ENCODE peak calls at places on chromosome 3, in five cellular contexts. M, R, B, I and Z are unnamed samples.

GRCh38 chr3:37520802-37521350 is 340.8 kb upstream of the CTDSPL start:
- DNase-seq in B (no peak), I (no peak), M (no peak), R (no peak), Z (no peak)

GRCh38 chr3:71579934-71580318 is 3.6 kb downstream of the FOXP1 start:
- DNase-seq in B (no peak), R (no peak), M (no peak), I (peak), Z (no peak)

GRCh38 chr3:107676469-107677309 is 153.9 kb downstream of the BBX start:
- DNase-seq in M (no peak), I (peak), R (no peak), B (peak), Z (no peak)

GRCh38 chr3:32009101-32009500 is 27.6 kb downstream of the ZNF860 start:
- DNase-seq in M (no peak), R (no peak), B (no peak), I (no peak), Z (no peak)

GRCh38 chr3:171281256-171281655 is 178.9 kb downstream of the TNIK start:
- DNase-seq in M (no peak), B (no peak), R (no peak), I (no peak), Z (no peak)

GRCh38 chr3:23314981-23315805 is 112.1 kb downstream of the UBE2E2 start:
- DNase-seq in M (no peak), R (no peak), B (no peak), I (no peak), Z (no peak)

GRCh38 chr3:23324745-23325144 is 121.6 kb downstream of the UBE2E2 start:
- DNase-seq in I (peak), M (no peak), B (no peak), R (no peak), Z (no peak)

GRCh38 chr3:128348805-128349531 is 117.7 kb downstream of the DNAJB8 start:
- DNase-seq in I (peak), R (peak), B (no peak), M (no peak), Z (peak)

GRCh38 chr3:13110678-13111116 is 37.5 kb upstream of the IQSEC1 start:
- DNase-seq in B (peak), R (no peak), M (peak), I (no peak), Z (peak)

GRCh38 chr3:34020761-34021635 is 222.6 kb downstream of the PDCD6IP start:
- DNase-seq in M (no peak), I (no peak), R (no peak), B (no peak), Z (no peak)

GRCh38 chr3:181030948-181031347 is 41.4 kb upstream of the DNAJC19 start:
- DNase-seq in I (no peak), M (no peak), B (no peak), R (no peak), Z (no peak)

GRCh38 chr3:24519368-24520100 is 24.9 kb upstream of the THRB start:
- DNase-seq in M (no peak), I (no peak), R (no peak), B (no peak), Z (no peak)

GRCh38 chr3:129936757-129937156 is 37.8 kb upstream of the TRH start:
- DNase-seq in R (no peak), M (peak), B (peak), I (peak), Z (no peak)

GRCh38 chr3:71713041-71713440 is 12.2 kb downstream of the EIF4E3 start:
- DNase-seq in R (no peak), I (no peak), B (no peak), M (no peak), Z (no peak)